ENCODE peak calls at places on chromosomes 16 and 17, in ten cellular contexts. B is GM12892, E is body of pancreas, X is HCT116, O is suprapubic skin, L is adrenal gland, U is A549, G is heart left ventricle, W is ovary, I is tibial nerve. P is an unnamed sample.

GRCh38 chr16:15960124-15960971 is 10.9 kb downstream of the ABCC1 start:
- DNase-seq in L (no peak), G (no peak), X (no peak), W (no peak), U (no peak), I (no peak), O (no peak), B (no peak), E (no peak), P (no peak)

GRCh38 chr16:67884684-67885083 is at the start of gene NRN1L:
- DNase-seq in G (peak), L (peak), U (no peak), E (peak), I (peak), O (peak), W (peak), B (no peak), X (no peak), P (peak)

GRCh38 chr17:66580601-66581385 is 254.1 kb upstream of the CACNG5 start:
- DNase-seq in G (peak), L (peak), U (no peak), W (peak), B (no peak), X (no peak), I (no peak), O (no peak), E (peak), P (peak)

GRCh38 chr16:69443809-69444611 is 19.6 kb downstream of the CYB5B start:
- DNase-seq in X (no peak), O (no peak), W (peak), I (no peak), B (no peak), U (no peak), E (no peak), L (no peak), G (peak), P (no peak)

GRCh38 chr17:5373112-5373511 is 46.4 kb downstream of the NUP88 start:
- DNase-seq in X (no peak), L (no peak), U (no peak), O (no peak), W (no peak), G (no peak), B (peak), E (no peak), I (no peak), P (no peak)

GRCh38 chr17:76791053-76791980 is 53.4 kb downstream of the MFSD11 start:
- DNase-seq in G (no peak), W (no peak), X (no peak), I (no peak), L (peak), U (peak), O (no peak), E (peak), B (peak), P (no peak)

GRCh38 chr16:30358577-30358936 is 3.4 kb upstream of the CD2BP2 start:
- DNase-seq in X (no peak), L (no peak), G (no peak), E (no peak), I (no peak), U (no peak), O (no peak), B (no peak), W (no peak), P (no peak)

GRCh38 chr16:54928016-54928356 is 2.7 kb upstream of the IRX5 start:
- DNase-seq in B (no peak), L (no peak), X (no peak), E (no peak), O (peak), U (no peak), I (no peak), G (no peak), W (no peak), P (no peak)

GRCh38 chr16:80610489-80611156 is 69.8 kb downstream of the DYNLRB2 start:
- DNase-seq in G (no peak), U (no peak), W (no peak), X (no peak), L (no peak), B (no peak), E (no peak), I (no peak), O (no peak), P (no peak)

GRCh38 chr17:42895185-42895555 is 5.4 kb upstream of the G6PC1 start:
- DNase-seq in E (peak), G (no peak), U (peak), X (peak), B (no peak), O (no peak), I (no peak), L (peak), W (peak), P (peak)

GRCh38 chr17:18889658-18890057 is 31.7 kb downstream of the PRPSAP2 start:
- DNase-seq in W (no peak), B (no peak), L (no peak), U (no peak), G (no peak), E (no peak), X (no peak), I (no peak), O (no peak), P (no peak)

GRCh38 chr17:48901241-48901640 is 7.0 kb upstream of the UBE2Z start:
- DNase-seq in X (no peak), U (no peak), E (no peak), I (no peak), G (no peak), B (no peak), O (no peak), W (no peak), L (no peak), P (no peak)

GRCh38 chr16:10080031-10080772 is 102.0 kb downstream of the GRIN2A start:
- DNase-seq in I (no peak), O (no peak), L (peak), G (peak), U (no peak), E (peak), X (peak), B (no peak), W (no peak), P (no peak)

GRCh38 chr17:41785091-41785875 is 1.2 kb downstream of the JUP start:
- DNase-seq in I (no peak), L (no peak), B (no peak), O (no peak), E (no peak), X (no peak), U (no peak), W (no peak), G (peak), P (no peak)

GRCh38 chr16:29009050-29009837 is 24.4 kb downstream of the LAT start:
- DNase-seq in I (no peak), X (no peak), G (no peak), L (no peak), E (no peak), O (no peak), U (no peak), B (no peak), W (no peak), P (no peak)

GRCh38 chr17:56213031-56213430 is 59.8 kb downstream of the ANKFN1 start:
- DNase-seq in W (no peak), E (no peak), L (no peak), X (no peak), U (no peak), B (no peak), G (no peak), I (no peak), O (no peak), P (no peak)

GRCh38 chr17:19570497-19571151 is 37.0 kb downstream of the SLC47A1 start:
- DNase-seq in W (no peak), O (no peak), U (no peak), I (no peak), G (no peak), B (no peak), E (no peak), L (no peak), X (no peak), P (peak)

GRCh38 chr17:6427284-6427781 is 7.6 kb downstream of the AIPL1 start:
- DNase-seq in B (peak), X (no peak), I (no peak), O (no peak), E (no peak), L (no peak), G (no peak), U (no peak), W (no peak), P (no peak)

GRCh38 chr17:78142113-78142861 is 3.9 kb upstream of the C17orf99 start:
- DNase-seq in I (no peak), G (no peak), E (peak), X (peak), O (no peak), L (peak), W (no peak), U (peak), B (no peak), P (no peak)

GRCh38 chr17:78140169-78141051 is 5.8 kb upstream of the C17orf99 start:
- DNase-seq in B (peak), E (peak), W (peak), G (peak), O (peak), L (peak), X (peak), I (peak), U (peak), P (peak)

GRCh38 chr17:78143214-78144145 is 2.7 kb upstream of the C17orf99 start:
- DNase-seq in I (no peak), E (no peak), O (no peak), B (no peak), G (no peak), X (no peak), U (no peak), L (no peak), W (no peak), P (no peak)

GRCh38 chr17:78144146-78144719 is 2.0 kb upstream of the C17orf99 start:
- DNase-seq in B (no peak), E (peak), G (peak), U (no peak), W (peak), X (no peak), O (no peak), I (peak), L (peak), P (peak)

GRCh38 chr17:78141437-78142112 is 4.6 kb upstream of the C17orf99 start:
- DNase-seq in X (no peak), U (no peak), O (no peak), G (no peak), I (no peak), B (no peak), W (no peak), L (no peak), E (no peak), P (no peak)
- TF ChIP-seq POLR2A in X (no peak), U (no peak), O (no peak), G (no peak), I (no peak), B (no peak), W (no peak), L (no peak), E (no peak), P (no peak)

GRCh38 chr17:79730769-79731483 is at the start of gene ENPP7:
- DNase-seq in G (no peak), W (no peak), L (no peak), B (no peak), U (no peak), E (no peak), I (no peak), O (no peak), X (no peak), P (peak)
- TF ChIP-seq POLR2A in G (no peak), W (no peak), L (no peak), B (no peak), U (no peak), E (no peak), I (no peak), O (no peak), X (no peak), P (peak)

DNA sequence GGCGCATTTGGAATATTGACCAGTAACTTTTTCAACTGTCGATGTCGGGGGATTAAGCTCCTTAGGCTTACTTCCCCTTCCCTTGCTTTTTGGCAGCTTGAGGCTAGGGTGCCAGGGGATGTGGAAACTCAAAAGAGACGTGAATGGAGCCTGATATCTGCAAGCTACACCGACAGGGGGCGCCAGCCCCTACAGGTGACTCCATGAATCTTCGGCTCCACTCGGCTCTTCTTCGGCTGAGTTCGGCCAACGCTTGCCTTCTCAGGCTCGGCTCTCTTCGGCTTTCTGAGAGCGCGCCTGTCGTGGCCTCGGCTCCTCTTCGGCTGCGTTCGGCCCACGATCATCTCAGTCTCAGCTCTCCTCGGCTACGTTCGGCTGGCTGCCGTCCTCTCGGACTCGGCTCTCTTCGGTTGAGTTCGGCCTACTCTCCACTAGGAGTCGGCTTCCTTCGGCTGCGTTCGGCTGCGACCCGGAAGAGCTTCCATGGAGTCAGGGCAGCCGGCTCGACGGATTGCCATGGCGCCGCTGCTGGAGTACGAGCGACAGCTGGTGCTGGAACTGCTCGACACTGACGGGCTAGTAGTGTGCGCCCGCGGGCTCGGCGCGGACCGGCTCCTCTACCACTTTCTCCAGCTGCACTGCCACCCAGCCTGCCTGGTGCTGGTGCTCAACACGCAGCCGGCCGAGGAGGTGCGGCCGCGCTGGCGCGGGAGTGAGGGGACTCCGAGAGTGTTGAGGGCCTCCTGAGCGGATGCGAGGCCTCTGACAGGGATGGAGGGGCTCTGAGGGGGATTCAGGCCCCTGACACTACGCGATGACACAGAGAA is at the start of gene ERCC4:
- DNase-seq in O (peak), X (peak), U (peak), E (peak), W (peak), B (peak), G (peak), I (peak), L (peak), P (peak)
- TF ChIP-seq POLR2A in O (no peak), X (peak), U (peak), E (peak), W (peak), B (peak), G (no peak), I (peak), L (peak), P (peak)

GRCh38 chr16:1214693-1215092 is 10.4 kb downstream of the TPSG1 start:
- DNase-seq in B (no peak), O (no peak), L (no peak), G (no peak), U (no peak), X (no peak), W (no peak), I (no peak), E (no peak), P (no peak)

GRCh38 chr16:1217526-1217925 is 7.5 kb downstream of the TPSG1 start:
- DNase-seq in E (no peak), U (no peak), G (no peak), L (no peak), I (no peak), W (no peak), X (no peak), B (no peak), O (no peak), P (no peak)

GRCh38 chr16:1215574-1216295 is 9.3 kb downstream of the TPSG1 start:
- DNase-seq in U (no peak), I (no peak), W (no peak), B (no peak), L (no peak), E (no peak), X (no peak), G (no peak), O (no peak), P (no peak)

GRCh38 chr16:1216681-1217400 is 8.2 kb downstream of the TPSG1 start:
- DNase-seq in E (no peak), W (no peak), B (no peak), X (no peak), G (no peak), L (no peak), O (no peak), U (no peak), I (no peak), P (no peak)

GRCh38 chr16:1216296-1216619 is 8.8 kb downstream of the TPSG1 start:
- DNase-seq in W (no peak), G (no peak), I (no peak), E (no peak), O (no peak), B (no peak), X (no peak), U (no peak), L (no peak), P (no peak)
- TF ChIP-seq POLR2A in W (no peak), G (no peak), I (no peak), E (no peak), O (no peak), B (no peak), X (no peak), U (no peak), L (no peak), P (no peak)

DNA sequence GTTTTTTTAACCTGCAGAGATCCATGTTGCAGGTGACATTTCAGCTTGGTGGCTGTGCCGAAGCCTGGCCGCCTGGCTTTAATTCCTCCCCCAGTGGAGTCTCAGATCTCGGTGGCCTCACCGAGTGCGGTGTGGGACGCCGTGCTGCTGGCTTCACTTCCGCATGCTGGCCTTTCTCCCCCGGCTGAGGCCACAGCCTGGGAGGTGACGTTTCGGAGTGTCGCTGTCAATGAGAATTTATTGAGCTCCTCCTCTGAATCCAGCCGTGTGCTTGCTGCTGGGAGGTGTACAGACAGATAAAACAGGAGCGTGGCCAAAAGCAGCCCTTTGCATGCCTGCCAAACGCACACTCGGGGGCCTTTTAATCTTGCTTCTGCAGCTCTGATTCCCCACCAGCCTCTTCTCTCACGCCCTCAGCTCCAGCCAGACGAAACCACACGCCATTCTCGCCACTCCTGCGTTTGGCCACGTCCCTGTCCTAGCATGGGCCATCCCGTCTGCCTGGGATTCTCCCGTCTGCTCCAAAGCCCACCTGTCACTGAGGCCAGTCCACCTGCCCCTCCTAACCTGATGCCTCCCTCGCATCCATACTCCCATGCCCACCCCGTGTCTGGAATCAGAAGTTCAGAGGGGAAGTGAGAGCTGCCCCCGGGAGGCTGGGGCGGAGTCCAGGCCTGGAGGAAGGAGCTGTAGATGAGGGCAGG is 3.6 kb downstream of the GSE1 start:
- DNase-seq in W (no peak), L (peak), E (peak), U (no peak), O (no peak), X (no peak), G (peak), B (peak), I (no peak), P (no peak)
- TF ChIP-seq POLR2A in W (no peak), L (peak), E (no peak), U (no peak), O (no peak), X (no peak), G (no peak), B (no peak), I (no peak), P (no peak)

DNA sequence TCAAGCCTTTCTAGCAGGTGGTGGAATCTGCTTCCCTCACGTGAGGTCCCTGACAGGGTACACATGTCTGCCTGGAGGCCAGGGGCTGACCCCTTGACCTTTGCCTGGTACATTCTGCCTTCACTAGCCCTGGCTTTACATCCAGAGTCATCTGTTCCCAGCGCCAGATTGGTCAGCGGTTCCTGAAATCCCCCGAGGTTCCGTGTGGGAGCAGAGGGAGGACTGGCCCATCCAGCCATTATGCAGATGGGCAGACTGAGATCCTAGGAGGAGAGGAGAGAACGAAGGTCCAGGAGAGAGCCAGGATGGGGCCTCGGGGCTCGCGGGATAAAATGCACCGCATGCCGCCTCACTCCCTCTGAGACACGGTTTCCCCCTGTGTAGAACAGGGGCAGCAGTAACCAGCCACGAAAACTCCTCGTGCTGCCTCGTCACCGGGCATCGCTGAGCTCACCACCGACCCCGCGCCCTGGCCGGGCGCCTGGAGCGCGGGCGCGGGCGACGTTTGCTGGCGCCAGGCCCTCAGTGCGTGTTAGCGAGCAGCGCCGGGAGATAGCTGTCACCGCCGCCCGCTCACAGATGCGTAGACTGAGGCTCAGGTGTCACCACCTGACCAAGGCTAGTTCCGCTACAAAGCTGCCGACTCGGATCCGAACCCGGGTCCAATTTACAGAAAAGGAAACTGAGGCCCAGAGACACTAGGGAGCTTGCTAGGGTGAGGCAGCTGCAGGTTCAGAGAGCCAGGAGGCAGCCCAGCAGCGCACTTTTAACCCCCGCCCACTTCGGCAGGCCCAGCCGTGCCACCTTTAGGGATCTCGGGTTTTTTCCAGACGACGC is 811 bp upstream of the MAP2K3 start:
- DNase-seq in G (no peak), U (no peak), I (no peak), E (peak), W (peak), O (no peak), B (no peak), X (peak), L (peak), P (peak)
- TF ChIP-seq POLR2A in G (no peak), U (no peak), I (no peak), E (no peak), W (no peak), O (no peak), B (no peak), X (no peak), L (no peak), P (no peak)

DNA sequence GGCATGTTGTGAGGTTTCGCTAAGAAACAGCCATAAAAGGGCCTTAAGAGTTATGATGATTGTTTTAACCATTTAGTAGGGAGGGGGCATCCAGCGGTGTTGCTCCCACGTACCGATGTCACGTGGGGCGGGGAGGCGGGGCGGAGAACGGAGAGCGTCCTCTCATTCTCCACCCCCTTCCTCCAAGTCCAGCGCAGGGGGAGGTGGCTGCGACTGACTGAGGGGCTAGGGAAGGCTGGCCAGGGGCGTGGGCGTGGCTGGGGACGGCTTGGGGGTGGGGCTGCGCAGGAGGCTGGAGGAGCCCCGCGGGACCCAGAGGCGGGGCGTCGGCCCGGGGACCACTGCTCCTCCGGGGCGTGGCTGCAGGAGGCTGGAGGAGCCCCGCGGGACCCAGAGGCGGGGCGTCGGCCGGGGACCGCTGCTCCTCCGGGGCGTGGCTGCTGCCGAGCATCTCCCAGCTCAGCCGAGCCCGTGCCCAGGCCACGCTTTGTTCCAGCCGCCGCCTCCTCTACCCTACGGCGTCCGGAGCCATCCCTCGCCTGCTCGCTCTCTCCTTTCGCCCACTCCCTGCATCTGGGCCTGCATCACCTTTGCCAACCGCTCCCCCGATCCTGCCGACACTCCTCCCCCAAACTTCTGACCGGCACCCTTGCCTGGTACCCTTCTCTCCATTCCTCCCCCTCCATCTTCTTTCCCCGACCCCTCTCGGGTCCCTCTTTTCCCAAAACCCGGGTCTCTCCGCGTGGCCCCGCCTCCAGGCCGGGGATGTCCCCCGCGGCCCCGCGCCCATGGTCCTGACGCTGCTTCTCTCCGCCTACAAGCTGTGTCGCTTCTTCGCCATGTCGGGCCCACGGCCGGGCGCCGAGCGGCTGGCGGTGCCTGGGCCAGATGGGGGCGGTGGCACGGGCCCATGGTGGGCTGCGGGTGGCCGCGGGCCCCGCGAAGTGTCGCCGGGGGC is at the start of gene SARM1:
- DNase-seq in L (peak), E (peak), U (peak), I (peak), G (peak), O (peak), X (peak), W (peak), B (peak), P (peak)
- TF ChIP-seq POLR2A in L (no peak), E (no peak), U (peak), I (no peak), G (no peak), O (no peak), X (no peak), W (no peak), B (peak), P (no peak)